ENCODE peak calls at places on chromosomes 6 and 20, in eight cellular contexts. J is pancreas, I is right atrium auricular region, A is PC-3, G is brain microvascular endothelial cell, O is thoracic aorta, S is GM06990, M is upper lobe of left lung. Q is an unnamed sample. For H3K27me3, the result is how much of the 10 kb centered on the place peaks cover.

GRCh38 chr6:107819976-107820551 is 4.0 kb downstream of the SCML4 start:
- DNase-seq in J (no peak), I (peak), A (no peak), G (no peak), O (no peak), S (no peak), M (no peak), Q (peak)

GRCh38 chr20:46051556-46052323 is 22.7 kb downstream of the SLC12A5 start:
- DNase-seq in J (no peak), I (no peak), A (peak), G (no peak), O (no peak), S (no peak), M (no peak), Q (peak)

GRCh38 chr6:161954699-161955276 is 680.9 kb upstream of the AGPAT4 start:
- DNase-seq in J (no peak), I (no peak), A (no peak), G (no peak), O (no peak), S (no peak), M (no peak), Q (no peak)

GRCh38 chr6:87078983-87079616 is 15.8 kb downstream of the CGA start:
- DNase-seq in J (peak), I (peak), A (peak), G (peak), O (peak), S (no peak), M (peak), Q (peak)

GRCh38 chr6:75893058-75893775 is 144.2 kb downstream of the MYO6 start:
- DNase-seq in J (no peak), I (no peak), A (peak), G (peak), O (no peak), S (peak), M (no peak), Q (peak)

GRCh38 chr6:162468326-162468725 is 259.2 kb downstream of the PRKN start:
- DNase-seq in J (no peak), I (no peak), A (no peak), G (no peak), O (no peak), S (no peak), M (no peak), Q (no peak)

GRCh38 chr6:47714802-47715201 is 16.4 kb downstream of the ADGRF4 start:
- DNase-seq in J (no peak), I (no peak), A (no peak), G (no peak), O (no peak), S (no peak), M (no peak), Q (no peak)

GRCh38 chr6:83252717-83253116 is 59.6 kb downstream of the RWDD2A start:
- DNase-seq in J (no peak), I (no peak), A (peak), G (peak), O (no peak), S (no peak), M (no peak), Q (peak)

GRCh38 chr6:42260972-42261371 is 43.3 kb upstream of the MRPS10 start:
- DNase-seq in J (no peak), I (no peak), A (peak), G (no peak), O (no peak), S (no peak), M (no peak), Q (no peak)

GRCh38 chr6:293185-294174 is 1.2 kb downstream of the DUSP22 start:
- DNase-seq in J (peak), I (peak), A (peak), G (no peak), O (no peak), S (peak), M (peak), Q (peak)

GRCh38 chr6:90249044-90249443 is 47.6 kb downstream of the BACH2 start:
- DNase-seq in J (no peak), I (no peak), A (peak), G (peak), O (no peak), S (no peak), M (no peak), Q (peak)

GRCh38 chr20:20926222-20926905 is 179.8 kb downstream of the LINC00237 start:
- DNase-seq in J (no peak), I (no peak), A (no peak), G (no peak), O (no peak), S (no peak), M (no peak), Q (no peak)

GRCh38 chr6:148932208-148932607 is 185.4 kb downstream of the UST start:
- DNase-seq in J (no peak), I (no peak), A (no peak), G (no peak), O (no peak), S (no peak), M (no peak), Q (no peak)

GRCh38 chr6:104421650-104422049 is 438.1 kb downstream of the HACE1 start:
- DNase-seq in J (no peak), I (no peak), A (no peak), G (no peak), O (no peak), S (no peak), M (no peak), Q (no peak)

GRCh38 chr6:125747589-125748533 is 1.6 kb upstream of the HEY2 start:
- DNase-seq in J (peak), I (no peak), A (no peak), G (no peak), O (no peak), S (peak), M (peak), Q (peak)

GRCh38 chr6:149541139-149541538 is 4.7 kb downstream of the PPIL4 start:
- DNase-seq in J (no peak), I (no peak), A (no peak), G (no peak), O (no peak), S (no peak), M (no peak), Q (no peak)

GRCh38 chr6:4776967-4777925 is 1.0 kb downstream of the CDYL start:
- DNase-seq in J (no peak), I (no peak), A (peak), G (peak), O (no peak), S (peak), M (peak), Q (peak)

GRCh38 chr6:110660066-110660655 is 155.1 kb downstream of the CDK19 start:
- DNase-seq in J (no peak), I (no peak), A (no peak), G (no peak), O (no peak), S (no peak), M (no peak), Q (no peak)

GRCh38 chr20:10636326-10636818 is 37.4 kb downstream of the JAG1 start:
- DNase-seq in J (no peak), I (no peak), A (peak), G (peak), O (no peak), S (no peak), M (no peak), Q (peak)

GRCh38 chr6:86707545-86708120 is 229.7 kb upstream of the HTR1E start:
- DNase-seq in J (no peak), I (no peak), A (no peak), G (no peak), O (no peak), S (no peak), M (no peak), Q (no peak)

GRCh38 chr6:30507849-30508843 is 18.8 kb downstream of the HLA-E start:
- DNase-seq in J (no peak), I (no peak), A (no peak), G (no peak), O (no peak), S (peak), M (no peak), Q (no peak)

GRCh38 chr6:125749112-125749863 is at the start of gene HEY2:
- DNase-seq in J (peak), I (peak), A (peak), G (peak), O (peak), S (peak), M (peak), Q (peak)

GRCh38 chr20:57075181-57075580 is 191.3 kb downstream of the BMP7 start:
- DNase-seq in J (no peak), I (no peak), A (peak), G (no peak), O (no peak), S (no peak), M (no peak), Q (no peak)

GRCh38 chr6:111823831-111824607 is 49.2 kb downstream of the FYN start:
- DNase-seq in J (no peak), I (no peak), A (peak), G (peak), O (no peak), S (no peak), M (no peak), Q (peak)

GRCh38 chr6:108723594-108723993 is 124.6 kb upstream of the ARMC2 start:
- DNase-seq in J (no peak), I (no peak), A (no peak), G (no peak), O (no peak), S (no peak), M (no peak), Q (no peak)

GRCh38 chr6:51633424-51633823 is 454.0 kb downstream of the PKHD1 start:
- DNase-seq in J (no peak), I (no peak), A (no peak), G (no peak), O (no peak), S (no peak), M (no peak), Q (no peak)

GRCh38 chr6:150175611-150176151 is 32.8 kb downstream of the PPP1R14C start:
- DNase-seq in J (no peak), I (no peak), A (no peak), G (no peak), O (no peak), S (no peak), M (no peak), Q (no peak)

GRCh38 chr20:53020376-53020775 is 48.2 kb downstream of the TSHZ2 start:
- DNase-seq in J (no peak), I (no peak), A (no peak), G (no peak), O (no peak), S (no peak), M (no peak), Q (no peak)

GRCh38 chr6:7587631-7588100 is 2.3 kb upstream of the SNRNP48 start:
- DNase-seq in J (no peak), I (no peak), A (peak), G (peak), O (no peak), S (no peak), M (no peak), Q (peak)

GRCh38 chr6:34145161-34146020 is 496 bp downstream of the GRM4 start:
- DNase-seq in J (peak), I (no peak), A (peak), G (peak), O (no peak), S (no peak), M (no peak), Q (peak)

GRCh38 chr20:62259294-62259565 is 20.9 kb downstream of the OSBPL2 start:
- DNase-seq in J (no peak), I (no peak), A (no peak), G (no peak), O (no peak), S (no peak), M (no peak), Q (no peak)
- H3K27me3 ChIP-seq in J (under half), I (under half), A (under half), G (under half), O (under half), S (under half), M (under half), Q (under half)

DNA sequence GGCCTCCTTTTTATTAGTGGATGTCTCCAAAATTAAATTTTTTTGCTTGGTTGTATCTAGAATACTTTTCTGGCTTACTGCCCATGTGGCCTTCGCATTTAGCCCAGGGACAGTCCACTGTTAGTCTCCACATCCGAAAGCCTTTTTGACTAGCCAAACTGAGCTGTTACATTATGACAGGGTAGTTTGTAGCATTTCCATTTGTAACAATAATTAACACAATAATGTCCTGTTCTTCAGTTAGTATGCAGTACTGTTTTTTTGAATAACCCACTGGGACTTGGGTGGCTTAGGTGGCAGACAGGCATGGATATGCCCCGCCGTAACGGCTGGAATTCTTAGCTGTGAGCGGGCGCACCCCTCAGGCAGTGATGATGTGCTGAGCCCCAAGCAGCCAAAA is 12.7 kb upstream of the BTN3A2 start:
- DNase-seq in J (no peak), I (no peak), A (no peak), G (no peak), O (no peak), S (no peak), M (no peak), Q (no peak)
- H3K27me3 ChIP-seq in J (under half), I (under half), A (under half), G (under half), O (under half), S (under half), M (under half), Q (under half)

GRCh38 chr6:10412165-10412947 is 2.5 kb downstream of the TFAP2A start:
- DNase-seq in J (no peak), I (no peak), A (peak), G (peak), O (no peak), S (peak), M (no peak), Q (peak)
- H3K27me3 ChIP-seq in J (half or more), I (half or more), A (under half), G (half or more), O (under half), S (under half), M (under half), Q (under half)

DNA sequence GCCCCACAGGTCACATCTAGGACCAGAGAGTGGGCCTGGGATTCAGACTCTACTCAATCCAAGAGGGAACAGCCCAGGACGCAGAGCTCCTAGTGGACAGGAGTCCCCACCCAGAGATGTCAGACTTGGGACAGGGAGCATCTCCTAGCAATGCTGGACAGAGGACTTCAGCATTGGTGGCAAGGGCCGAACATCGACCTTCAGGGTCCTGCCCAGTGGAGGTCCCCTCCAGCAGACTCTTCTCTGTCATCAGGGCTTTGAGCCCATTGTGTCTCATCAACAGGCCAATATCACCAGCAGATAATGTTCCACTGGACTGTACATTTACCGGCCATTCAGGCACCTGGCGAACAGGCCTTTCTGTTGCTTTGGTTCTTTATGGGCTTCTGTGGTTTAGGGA is 159.8 kb upstream of the SNX9 start:
- DNase-seq in J (no peak), I (no peak), A (no peak), G (no peak), O (no peak), S (no peak), M (no peak), Q (no peak)
- H3K27me3 ChIP-seq in J (under half), I (under half), A (under half), G (under half), O (under half), S (under half), M (under half), Q (under half)

DNA sequence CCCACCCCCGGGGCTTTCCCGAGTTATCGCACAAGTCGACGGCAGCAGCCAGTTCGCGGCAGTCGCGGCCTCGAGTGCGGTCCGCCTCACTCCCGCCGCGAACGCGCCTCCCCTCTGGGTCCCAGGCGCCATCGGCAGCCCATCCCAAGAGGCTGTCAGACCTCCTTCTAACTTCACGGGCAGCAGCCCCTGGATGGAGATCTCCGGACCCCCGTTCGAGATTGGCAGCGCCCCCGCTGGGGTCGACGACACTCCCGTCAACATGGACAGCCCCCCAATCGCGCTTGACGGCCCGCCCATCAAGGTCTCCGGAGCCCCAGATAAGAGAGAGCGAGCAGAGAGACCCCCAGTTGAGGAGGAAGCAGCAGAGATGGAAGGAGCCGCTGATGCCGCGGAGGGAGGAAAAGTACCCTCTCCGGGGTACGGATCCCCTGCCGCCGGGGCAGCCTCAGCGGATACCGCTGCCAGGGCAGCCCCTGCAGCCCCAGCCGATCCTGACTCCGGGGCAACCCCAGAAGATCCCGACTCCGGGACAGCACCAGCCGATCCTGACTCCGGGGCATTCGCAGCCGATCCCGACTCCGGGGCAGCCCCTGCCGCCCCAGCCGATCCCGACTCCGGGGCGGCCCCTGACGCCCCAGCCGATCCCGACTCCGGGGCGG is 1.6 kb downstream of the GNAS start:
- DNase-seq in J (no peak), I (no peak), A (no peak), G (no peak), O (no peak), S (no peak), M (no peak), Q (no peak)
- H3K27me3 ChIP-seq in J (under half), I (under half), A (under half), G (under half), O (under half), S (under half), M (under half), Q (under half)

GRCh38 chr20:667351-668034 is 8.1 kb downstream of the SCRT2 start:
- DNase-seq in J (no peak), I (peak), A (peak), G (peak), O (no peak), S (no peak), M (peak), Q (no peak)

GRCh38 chr20:668050-668449 is 7.6 kb downstream of the SCRT2 start:
- DNase-seq in J (no peak), I (no peak), A (no peak), G (no peak), O (no peak), S (no peak), M (no peak), Q (no peak)

GRCh38 chr20:666877-667276 is 8.7 kb downstream of the SCRT2 start:
- DNase-seq in J (no peak), I (no peak), A (no peak), G (no peak), O (no peak), S (no peak), M (no peak), Q (no peak)

GRCh38 chr20:669573-669972 is 6.0 kb downstream of the SCRT2 start:
- DNase-seq in J (no peak), I (no peak), A (no peak), G (no peak), O (no peak), S (no peak), M (no peak), Q (no peak)

GRCh38 chr20:668638-669037 is 7.0 kb downstream of the SCRT2 start:
- DNase-seq in J (no peak), I (no peak), A (no peak), G (no peak), O (no peak), S (no peak), M (no peak), Q (no peak)
- H3K27me3 ChIP-seq in J (under half), I (under half), A (half or more), G (under half), O (under half), S (under half), M (under half), Q (under half)

GRCh38 chr20:63062188-63063140 is 55.7 kb upstream of the BHLHE23 start:
- DNase-seq in J (no peak), I (no peak), A (no peak), G (no peak), O (no peak), S (no peak), M (peak), Q (no peak)

GRCh38 chr20:63065911-63066310 is 59.1 kb upstream of the BHLHE23 start:
- DNase-seq in J (no peak), I (no peak), A (no peak), G (no peak), O (no peak), S (no peak), M (no peak), Q (no peak)

GRCh38 chr20:63064745-63065711 is 58.3 kb upstream of the BHLHE23 start:
- DNase-seq in J (no peak), I (no peak), A (no peak), G (no peak), O (no peak), S (no peak), M (peak), Q (no peak)

GRCh38 chr20:63066506-63067265 is 59.9 kb upstream of the BHLHE23 start:
- DNase-seq in J (no peak), I (no peak), A (no peak), G (no peak), O (no peak), S (no peak), M (no peak), Q (no peak)

GRCh38 chr20:63064310-63064709 is 57.5 kb upstream of the BHLHE23 start:
- DNase-seq in J (no peak), I (no peak), A (no peak), G (no peak), O (no peak), S (no peak), M (peak), Q (no peak)
- H3K27me3 ChIP-seq in J (under half), I (under half), A (under half), G (under half), O (under half), S (under half), M (under half), Q (under half)

GRCh38 chr20:63021356-63022321 is 14.9 kb upstream of the BHLHE23 start:
- DNase-seq in J (no peak), I (no peak), A (no peak), G (no peak), O (no peak), S (no peak), M (no peak), Q (no peak)
- H3K27me3 ChIP-seq in J (under half), I (under half), A (half or more), G (half or more), O (under half), S (under half), M (under half), Q (under half)

Q was measured in mammary epithelial cell.